ENCODE peak calls at places on chromosomes 12 and 14, in four cellular contexts. One of them, this sample, is unnamed.

GRCh38 chr14:99093532-99094517 is 178.2 kb downstream of the BCL11B start:
- DNase-seq in stomach: no peak
- DNase-seq in sigmoid colon: no peak
- DNase-seq in Panc1: no peak
- DNase-seq in this sample: no peak

GRCh38 chr12:89636054-89636775 is 72.4 kb downstream of the ATP2B1 start:
- DNase-seq in sigmoid colon: no peak
- DNase-seq in stomach: no peak
- DNase-seq in Panc1: peak; percentile 55
- DNase-seq in this sample: no peak

GRCh38 chr12:42819801-42820200 is 230.3 kb upstream of the PRICKLE1 start:
- DNase-seq in stomach: no peak
- DNase-seq in sigmoid colon: no peak
- DNase-seq in Panc1: no peak
- DNase-seq in this sample: no peak

GRCh38 chr12:25875661-25876060 is 82.8 kb upstream of the RASSF8 start:
- DNase-seq in stomach: no peak
- DNase-seq in sigmoid colon: no peak
- DNase-seq in Panc1: no peak
- DNase-seq in this sample: no peak

GRCh38 chr14:59688224-59689170 is 111.9 kb upstream of the CCDC175 start:
- DNase-seq in stomach: peak; percentile 44
- DNase-seq in Panc1: peak; percentile 22
- DNase-seq in sigmoid colon: no peak
- DNase-seq in this sample: no peak

GRCh38 chr14:88553886-88554457 is 835 bp downstream of the PTPN21 start:
- DNase-seq in Panc1: no peak
- DNase-seq in sigmoid colon: no peak
- DNase-seq in stomach: no peak
- DNase-seq in this sample: no peak

GRCh38 chr12:79547044-79547734 is 143.6 kb downstream of the PAWR start:
- DNase-seq in Panc1: peak; percentile 93
- DNase-seq in sigmoid colon: no peak
- DNase-seq in stomach: no peak
- DNase-seq in this sample: no peak

GRCh38 chr14:97943619-97944018 is 1146.4 kb downstream of the VRK1 start:
- DNase-seq in stomach: no peak
- DNase-seq in sigmoid colon: no peak
- DNase-seq in Panc1: no peak
- DNase-seq in this sample: no peak

GRCh38 chr14:32938719-32939253 is at the start of gene NPAS3:
- DNase-seq in Panc1: no peak
- DNase-seq in sigmoid colon: no peak
- DNase-seq in stomach: no peak
- DNase-seq in this sample: peak; percentile 86

GRCh38 chr14:100881211-100882025 is 22.1 kb downstream of the RTL1 start:
- DNase-seq in sigmoid colon: no peak
- DNase-seq in Panc1: no peak
- DNase-seq in stomach: no peak
- DNase-seq in this sample: no peak

GRCh38 chr12:71195338-71195896 is 37.6 kb upstream of the TSPAN8 start:
- DNase-seq in sigmoid colon: no peak
- DNase-seq in stomach: no peak
- DNase-seq in Panc1: no peak
- DNase-seq in this sample: no peak

GRCh38 chr12:80958162-80958561 is 20.4 kb upstream of the LIN7A start:
- DNase-seq in stomach: no peak
- DNase-seq in sigmoid colon: no peak
- DNase-seq in Panc1: no peak
- DNase-seq in this sample: no peak

GRCh38 chr12:26746315-26746714 is 86.7 kb downstream of the ITPR2 start:
- DNase-seq in stomach: no peak
- DNase-seq in sigmoid colon: no peak
- DNase-seq in Panc1: peak; percentile 2
- DNase-seq in this sample: no peak

GRCh38 chr14:91884664-91885063 is 17.3 kb upstream of the TC2N start:
- DNase-seq in Panc1: no peak
- DNase-seq in stomach: no peak
- DNase-seq in sigmoid colon: peak; percentile 69
- DNase-seq in this sample: no peak

GRCh38 chr12:108618079-108618952 is 15.4 kb downstream of the SELPLG start:
- DNase-seq in sigmoid colon: peak; percentile 90
- DNase-seq in Panc1: no peak
- DNase-seq in stomach: peak; percentile 82
- DNase-seq in this sample: peak; percentile 85

GRCh38 chr12:116087399-116087798 is 190.1 kb downstream of the MED13L start:
- DNase-seq in Panc1: no peak
- DNase-seq in stomach: no peak
- DNase-seq in sigmoid colon: no peak
- DNase-seq in this sample: no peak

GRCh38 chr14:32713856-32714255 is 224.8 kb upstream of the NPAS3 start:
- DNase-seq in Panc1: no peak
- DNase-seq in sigmoid colon: no peak
- DNase-seq in stomach: no peak
- DNase-seq in this sample: no peak

GRCh38 chr14:60653388-60653690 is 4.1 kb upstream of the SIX1 start:
- DNase-seq in sigmoid colon: no peak
- DNase-seq in stomach: no peak
- DNase-seq in Panc1: no peak
- DNase-seq in this sample: no peak

GRCh38 chr12:124679533-124680371 is 112.3 kb upstream of the NCOR2 start:
- DNase-seq in stomach: peak; percentile 80
- DNase-seq in sigmoid colon: peak; percentile 77
- DNase-seq in Panc1: no peak
- DNase-seq in this sample: no peak

GRCh38 chr12:58161773-58162172 is 220.4 kb downstream of the ATP23 start:
- DNase-seq in Panc1: no peak
- DNase-seq in sigmoid colon: no peak
- DNase-seq in stomach: no peak
- DNase-seq in this sample: no peak

GRCh38 chr14:71136386-71137060 is 229.3 kb downstream of the PCNX1 start:
- DNase-seq in Panc1: no peak
- DNase-seq in sigmoid colon: no peak
- DNase-seq in stomach: no peak
- DNase-seq in this sample: no peak

GRCh38 chr14:60349663-60350365 is 100.8 kb downstream of the PPM1A start:
- DNase-seq in Panc1: no peak
- DNase-seq in stomach: peak; percentile 33
- DNase-seq in sigmoid colon: no peak
- DNase-seq in this sample: no peak

GRCh38 chr14:58430156-58430555 is 2.6 kb downstream of the KIAA0586 start:
- DNase-seq in sigmoid colon: no peak
- DNase-seq in stomach: no peak
- DNase-seq in Panc1: no peak
- DNase-seq in this sample: no peak

GRCh38 chr12:26119391-26119981 is 5.4 kb downstream of the BHLHE41 start:
- DNase-seq in Panc1: no peak
- DNase-seq in stomach: no peak
- DNase-seq in sigmoid colon: no peak
- DNase-seq in this sample: no peak

GRCh38 chr12:5377997-5378596 is 53.8 kb upstream of the NTF3 start:
- DNase-seq in Panc1: no peak
- DNase-seq in stomach: no peak
- DNase-seq in sigmoid colon: peak; percentile 78
- DNase-seq in this sample: no peak

GRCh38 chr12:77099799-77100198 is 34.4 kb upstream of the E2F7 start:
- DNase-seq in sigmoid colon: no peak
- DNase-seq in Panc1: no peak
- DNase-seq in stomach: no peak
- DNase-seq in this sample: no peak

GRCh38 chr12:26724309-26724702 is 108.7 kb downstream of the ITPR2 start:
- DNase-seq in stomach: no peak
- DNase-seq in sigmoid colon: no peak
- DNase-seq in Panc1: no peak
- DNase-seq in this sample: no peak

GRCh38 chr14:63891148-63891964 is 38.6 kb downstream of the SYNE2 start:
- DNase-seq in stomach: no peak
- DNase-seq in sigmoid colon: no peak
- DNase-seq in Panc1: no peak
- DNase-seq in this sample: no peak

GRCh38 chr12:109927622-109928021 is 27.5 kb downstream of the TCHP start:
- DNase-seq in Panc1: peak; percentile 17
- DNase-seq in sigmoid colon: no peak
- DNase-seq in stomach: peak; percentile 27
- DNase-seq in this sample: no peak

GRCh38 chr12:54891717-54892478 is 37.6 kb downstream of the MUCL1 start:
- DNase-seq in Panc1: peak; percentile 27
- DNase-seq in stomach: peak; percentile 64
- DNase-seq in sigmoid colon: no peak
- DNase-seq in this sample: peak; percentile 51

GRCh38 chr12:86265329-86265695 is 9.1 kb upstream of the MGAT4C start:
- DNase-seq in Panc1: no peak
- DNase-seq in sigmoid colon: no peak
- DNase-seq in stomach: no peak
- DNase-seq in this sample: no peak

GRCh38 chr14:71289536-71289935 is 382.3 kb downstream of the PCNX1 start:
- DNase-seq in stomach: no peak
- DNase-seq in Panc1: no peak
- DNase-seq in sigmoid colon: no peak
- DNase-seq in this sample: no peak

GRCh38 chr14:67538501-67538900 is 5.4 kb downstream of the PLEKHH1 start:
- DNase-seq in sigmoid colon: peak; percentile 26
- DNase-seq in stomach: no peak
- DNase-seq in Panc1: no peak
- DNase-seq in this sample: no peak

GRCh38 chr14:67539116-67539515 is 6.0 kb downstream of the PLEKHH1 start:
- DNase-seq in Panc1: no peak
- DNase-seq in sigmoid colon: peak; percentile 28
- DNase-seq in stomach: no peak
- DNase-seq in this sample: no peak

GRCh38 chr14:67544590-67544989 is 11.5 kb downstream of the PLEKHH1 start:
- DNase-seq in sigmoid colon: no peak
- DNase-seq in Panc1: no peak
- DNase-seq in stomach: no peak
- DNase-seq in this sample: no peak

GRCh38 chr14:67537736-67538135 is 4.6 kb downstream of the PLEKHH1 start:
- DNase-seq in Panc1: no peak
- DNase-seq in sigmoid colon: no peak
- DNase-seq in stomach: no peak
- DNase-seq in this sample: no peak

GRCh38 chr14:67541448-67542387 is 8.6 kb downstream of the PLEKHH1 start:
- DNase-seq in Panc1: no peak
- DNase-seq in stomach: peak; percentile 76
- DNase-seq in sigmoid colon: peak; percentile 30
- DNase-seq in this sample: no peak
- TF ChIP-seq POLR2AphosphoS5 in Panc1: no peak
- TF ChIP-seq POLR2AphosphoS5 in stomach: peak; percentile 73
- TF ChIP-seq POLR2AphosphoS5 in sigmoid colon: no peak
- TF ChIP-seq POLR2AphosphoS5 in this sample: no peak

DNA sequence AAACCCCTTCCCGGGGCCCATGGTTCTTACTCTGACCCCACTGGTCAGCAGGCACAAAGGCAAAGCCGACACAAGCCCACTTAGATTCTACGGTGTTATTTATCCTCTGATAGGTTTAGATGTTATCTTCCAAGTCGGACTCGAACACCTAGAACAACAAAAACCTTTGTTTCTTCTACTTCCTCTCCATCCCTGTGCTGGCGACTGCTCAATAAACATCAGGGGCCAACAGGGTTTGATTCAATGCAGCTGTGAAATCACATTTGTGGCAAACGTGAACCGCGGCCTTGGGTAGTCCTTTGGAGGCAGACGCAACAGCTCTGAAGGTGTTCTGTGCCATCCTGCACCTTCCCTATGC is 87.1 kb downstream of the CHGA start:
- DNase-seq in Panc1: no peak
- DNase-seq in stomach: no peak
- DNase-seq in sigmoid colon: no peak
- DNase-seq in this sample: no peak
- H3K27ac ChIP-seq in Panc1: no peak overlapping the region
- H3K27ac ChIP-seq in stomach: peak overlapping the region; percentile 42
- H3K27ac ChIP-seq in sigmoid colon: peak overlapping the region; percentile 48
- H3K27ac ChIP-seq in this sample: no peak overlapping the region

DNA sequence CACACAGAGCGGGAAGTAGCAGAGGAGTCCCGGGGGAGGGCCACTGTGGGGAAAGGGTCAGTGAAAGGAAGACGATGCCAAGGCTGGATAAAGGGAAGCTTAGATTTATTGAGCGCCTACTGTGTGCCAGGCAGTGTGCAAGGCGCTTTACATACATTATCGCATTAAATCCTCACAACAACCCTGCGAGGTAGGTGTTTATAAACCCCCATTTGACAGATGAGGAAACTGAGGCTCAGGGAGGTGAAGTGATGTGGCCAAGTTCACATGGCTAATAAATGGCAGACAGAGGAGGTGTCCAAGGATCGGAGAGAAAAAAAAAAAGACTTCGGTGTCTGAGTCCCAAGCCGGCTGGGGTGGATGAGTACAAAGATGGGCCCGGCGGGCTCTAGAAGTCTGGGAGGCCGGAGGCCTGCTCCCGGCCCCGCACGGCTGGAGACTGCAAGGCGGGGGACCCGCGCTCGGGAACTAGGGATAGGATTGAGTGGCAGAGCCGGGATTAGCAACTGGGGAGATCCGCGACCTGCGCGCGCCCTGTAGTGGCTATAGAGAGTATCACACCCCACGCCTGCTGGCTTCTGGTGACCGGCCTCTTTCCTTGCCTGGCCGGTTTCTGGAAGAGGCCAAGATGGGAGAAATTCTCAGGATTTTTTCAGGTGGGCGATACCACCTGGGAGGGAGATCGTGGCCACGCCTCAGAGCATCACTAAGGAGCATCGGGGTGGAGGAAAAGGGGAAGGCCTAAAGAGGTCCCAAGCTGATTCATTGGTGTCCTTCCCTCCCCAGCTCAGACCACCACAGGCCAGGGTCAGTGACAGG is 3.9 kb downstream of the DDN start:
- DNase-seq in sigmoid colon: peak; percentile 89
- DNase-seq in stomach: peak; percentile 86
- DNase-seq in Panc1: peak; percentile 48
- DNase-seq in this sample: peak; percentile 90
- H3K4me3 ChIP-seq in sigmoid colon: no peak overlapping the region
- H3K4me3 ChIP-seq in stomach: peak overlapping the region; percentile 21
- H3K4me3 ChIP-seq in Panc1: peak overlapping the region; percentile 26
- H3K4me3 ChIP-seq in this sample: peak overlapping the region; percentile 25

DNA sequence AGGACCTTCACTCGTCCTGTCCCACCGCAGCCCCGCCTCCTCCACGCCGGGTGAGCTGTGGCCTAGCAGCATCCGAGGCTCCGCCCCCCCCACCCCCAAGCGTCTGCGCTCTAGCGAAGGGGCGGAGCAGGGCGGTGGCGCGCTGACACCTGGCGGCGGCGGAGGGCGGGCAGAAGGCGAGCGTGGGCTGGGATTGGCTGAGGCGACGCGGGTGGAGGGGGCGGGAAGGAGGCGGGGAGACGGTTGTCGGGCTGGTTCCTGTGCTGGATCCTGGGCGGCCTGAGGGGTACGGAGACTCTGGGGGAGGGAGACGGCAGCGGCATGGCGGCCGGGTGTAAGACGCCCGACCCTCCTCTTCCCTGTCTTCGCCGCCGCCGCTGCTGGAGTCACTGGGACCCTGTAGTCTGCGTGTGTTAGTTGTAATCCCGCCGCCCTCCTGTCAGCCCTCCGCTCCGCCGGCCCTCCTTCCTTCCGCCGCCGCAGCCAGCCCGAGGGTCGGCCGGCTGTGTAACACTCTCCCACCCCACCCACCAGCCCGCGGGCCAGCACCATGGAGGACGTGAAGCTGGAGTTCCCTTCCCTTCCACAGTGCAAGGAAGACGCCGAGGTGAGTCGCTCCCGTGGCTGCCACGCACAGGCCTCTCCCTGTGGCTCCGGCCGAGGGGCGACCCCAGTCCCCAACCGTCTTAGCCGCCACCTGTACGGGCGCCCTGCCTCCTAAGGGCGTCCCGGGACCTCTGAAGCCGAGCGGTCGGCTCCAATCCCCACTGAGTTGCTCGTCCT is at the start of gene STYX:
- DNase-seq in stomach: peak; percentile 99
- DNase-seq in sigmoid colon: peak; percentile 99
- DNase-seq in Panc1: peak; percentile 68
- DNase-seq in this sample: peak; percentile 99
- TF ChIP-seq POLR2AphosphoS5 in stomach: peak; percentile 78
- TF ChIP-seq POLR2AphosphoS5 in sigmoid colon: peak; percentile 94
- TF ChIP-seq POLR2AphosphoS5 in Panc1: peak; percentile 72
- TF ChIP-seq POLR2AphosphoS5 in this sample: peak; percentile 92